ENCODE peak calls at places on chromosome 20, in eight cellular contexts. O is progenitor cell of endocrine pancreas, L is heart left ventricle, V is adrenal gland, B is brain microvascular endothelial cell, C is body of pancreas, M is BJ, S is AG09309. U is an unnamed sample.

GRCh38 chr20:46209930-46210671 is 92.0 kb downstream of the CD40 start:
- DNase-seq in M (no peak), V (no peak), O (no peak), C (peak; percentile 30), S (no peak), L (peak; percentile 34), B (no peak), U (no peak)

GRCh38 chr20:56774873-56775272 is 145.8 kb downstream of the TFAP2C start:
- DNase-seq in C (no peak), B (no peak), O (no peak), S (no peak), L (no peak), M (no peak), V (no peak), U (no peak)

GRCh38 chr20:25863536-25864325 is 167.1 kb upstream of the ZNF337 start:
- DNase-seq in L (no peak), V (no peak), C (no peak), M (no peak), S (no peak), O (no peak), B (no peak), U (no peak)

GRCh38 chr20:40536866-40537265 is 152.2 kb downstream of the MAFB start:
- DNase-seq in O (no peak), V (no peak), B (no peak), C (no peak), S (no peak), M (no peak), L (no peak), U (no peak)

GRCh38 chr20:22686097-22686496 is 101.7 kb upstream of the FOXA2 start:
- DNase-seq in M (no peak), O (no peak), V (peak; percentile 56), C (peak; percentile 40), L (peak; percentile 71), S (peak; percentile 8), B (peak; percentile 72), U (peak; percentile 64)

GRCh38 chr20:18360601-18361000 is 72.3 kb downstream of the ZNF133 start:
- DNase-seq in B (no peak), M (no peak), C (no peak), O (no peak), L (no peak), V (no peak), S (no peak), U (peak; percentile 8)

GRCh38 chr20:3239026-3239866 is at the start of gene SLC4A11:
- DNase-seq in M (peak; percentile 23), S (no peak), L (peak; percentile 62), V (peak; percentile 63), B (no peak), C (peak; percentile 55), O (no peak), U (peak; percentile 86)

GRCh38 chr20:20860078-20860806 is 147.8 kb upstream of the RALGAPA2 start:
- DNase-seq in C (peak; percentile 83), M (peak; percentile 31), B (peak; percentile 88), V (peak; percentile 90), S (peak; percentile 56), O (peak; percentile 96), L (peak; percentile 87), U (peak; percentile 80)

GRCh38 chr20:19380211-19380610 is 167.8 kb downstream of the SLC24A3 start:
- DNase-seq in V (no peak), L (no peak), B (no peak), S (no peak), M (no peak), O (no peak), C (no peak), U (no peak)

GRCh38 chr20:46494077-46494476 is 19.3 kb downstream of the ZNF334 start:
- DNase-seq in L (no peak), M (no peak), C (no peak), S (no peak), V (no peak), O (no peak), B (no peak), U (no peak)

GRCh38 chr20:59434950-59435349 is 134.5 kb downstream of the EDN3 start:
- DNase-seq in C (no peak), B (no peak), V (no peak), O (no peak), S (no peak), L (no peak), M (no peak), U (no peak)

GRCh38 chr20:61758556-61759200 is 307.0 kb downstream of the TAF4 start:
- DNase-seq in O (no peak), M (no peak), V (no peak), S (no peak), C (no peak), B (no peak), L (no peak), U (no peak)

GRCh38 chr20:63172726-63173125 is 43.2 kb downstream of the YTHDF1 start:
- DNase-seq in B (no peak), S (no peak), C (no peak), O (no peak), L (no peak), V (no peak), M (no peak), U (no peak)

GRCh38 chr20:63789836-63790571 is 41.1 kb downstream of the ZBTB46 start:
- DNase-seq in S (no peak), O (no peak), C (no peak), L (no peak), V (no peak), M (no peak), B (no peak), U (no peak)

GRCh38 chr20:23622839-23623343 is 14.9 kb downstream of the CST3 start:
- DNase-seq in L (peak; percentile 89), M (peak; percentile 60), O (no peak), B (peak; percentile 89), S (peak; percentile 57), V (peak; percentile 83), C (peak; percentile 40), U (peak; percentile 96)

GRCh38 chr20:62795023-62795761 is 1.1 kb upstream of the MRGBP start:
- DNase-seq in V (peak; percentile 55), B (peak; percentile 20), L (peak; percentile 56), C (no peak), M (no peak), O (peak; percentile 57), S (no peak), U (peak; percentile 74)

GRCh38 chr20:10414982-10415650 is 18.9 kb downstream of the MKKS start:
- DNase-seq in S (no peak), V (no peak), O (no peak), C (no peak), M (no peak), L (no peak), B (peak; percentile 16), U (peak; percentile 75)

GRCh38 chr20:22450540-22450939 is 133.8 kb downstream of the FOXA2 start:
- DNase-seq in C (no peak), O (no peak), L (no peak), S (no peak), M (no peak), B (no peak), V (no peak), U (no peak)

GRCh38 chr20:34111057-34111711 is 859 bp downstream of the EIF2S2 start:
- DNase-seq in C (peak; percentile 23), M (peak; percentile 27), B (peak; percentile 22), L (no peak), V (peak; percentile 41), O (no peak), S (peak; percentile 44), U (peak; percentile 52)

GRCh38 chr20:44542902-44543301 is 21.0 kb upstream of the SERINC3 start:
- DNase-seq in C (no peak), V (no peak), L (no peak), S (no peak), B (no peak), O (no peak), M (no peak), U (no peak)

GRCh38 chr20:61796738-61797137 is 268.9 kb downstream of the TAF4 start:
- DNase-seq in L (no peak), B (no peak), O (no peak), C (no peak), V (no peak), M (no peak), S (no peak), U (no peak)

GRCh38 chr20:50385733-50386640 is 124.2 kb upstream of the PTPN1 start:
- DNase-seq in S (no peak), M (no peak), C (no peak), B (no peak), O (no peak), L (no peak), V (no peak), U (no peak)

GRCh38 chr20:32560989-32561830 is 23.9 kb downstream of the NOL4L start:
- DNase-seq in B (no peak), M (no peak), V (no peak), C (no peak), O (no peak), S (no peak), L (no peak), U (no peak)

DNA sequence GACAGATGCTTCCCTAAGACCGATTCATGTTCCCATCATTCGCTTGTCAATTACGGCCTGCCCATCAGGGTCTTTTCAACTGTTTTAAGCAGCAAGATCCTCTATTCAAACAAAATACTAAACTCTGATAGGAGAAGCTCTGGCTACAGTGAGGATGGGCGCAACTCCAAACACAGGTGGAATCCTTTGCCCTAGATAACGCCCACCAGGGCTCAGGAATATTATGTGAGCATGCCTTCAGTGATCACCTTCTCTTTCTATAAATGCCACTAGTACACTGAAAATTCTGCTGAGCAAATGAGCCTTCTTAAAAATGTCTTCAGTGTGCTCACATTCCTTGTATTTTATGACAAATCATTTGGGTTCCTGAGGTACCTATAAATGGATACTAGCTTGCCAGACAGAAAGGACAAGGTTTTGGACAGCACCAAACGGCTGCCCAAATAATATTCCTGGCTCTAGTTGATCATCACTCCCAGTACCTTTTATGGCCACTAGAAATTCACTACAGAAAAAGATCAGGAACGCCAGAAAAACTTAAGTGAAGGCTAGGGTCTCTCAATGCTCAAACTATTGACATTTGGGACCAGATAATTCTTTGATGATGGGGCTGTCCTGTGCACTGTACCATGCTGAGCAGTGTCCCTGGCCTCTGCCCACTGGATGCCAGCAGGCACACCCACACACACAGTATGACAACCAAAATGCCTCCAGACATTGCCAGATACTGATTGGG is 13.1 kb downstream of the ZNF217 start:
- DNase-seq in M (no peak), C (no peak), V (no peak), S (no peak), O (no peak), B (no peak), L (no peak), U (no peak)
- TF ChIP-seq CTCF in M (peak; percentile 15), C (peak; percentile 13), V (no peak), S (no peak), O (peak; percentile 20), B (peak; percentile 12), L (no peak), U (no peak)

GRCh38 chr20:15842872-15843271 is 730.4 kb downstream of the KIF16B start:
- DNase-seq in S (no peak), M (no peak), C (no peak), L (no peak), O (no peak), B (no peak), V (no peak), U (no peak)
- TF ChIP-seq CTCF in S (no peak), M (no peak), C (no peak), L (no peak), O (no peak), B (no peak), V (no peak), U (no peak)

GRCh38 chr20:37243076-37243936 is 18.3 kb downstream of the GHRH start:
- DNase-seq in S (no peak), O (no peak), B (no peak), L (no peak), C (no peak), V (no peak), M (no peak), U (no peak)
- TF ChIP-seq CTCF in S (no peak), O (no peak), B (peak; percentile 46), L (no peak), C (no peak), V (no peak), M (peak; percentile 6), U (no peak)

GRCh38 chr20:52242237-52243230 is 51.0 kb upstream of the ZFP64 start:
- DNase-seq in S (no peak), V (no peak), O (no peak), L (no peak), C (no peak), M (no peak), B (no peak), U (peak; percentile 42)
- TF ChIP-seq CTCF in S (no peak), V (peak; percentile 31), O (peak; percentile 82), L (peak; percentile 88), C (peak; percentile 36), M (peak; percentile 40), B (peak; percentile 10), U (peak; percentile 79)

U was measured in RWPE1.